ENCODE peak calls at places on chromosomes 11 and 22, in five cellular contexts. A is SK-N-SH, Y is GM23338, Q is HCT116, S is PC-3. N is an unnamed sample. For H3K9me2, the result is how much of the 10 kb centered on the place peaks cover.

GRCh38 chr22:29578462-29578861 is 2.5 kb downstream of the NIPSNAP1 start:
- DNase-seq in S (no peak), Q (no peak), Y (no peak), A (no peak), N (no peak)

GRCh38 chr11:132638421-132638820 is 893.9 kb downstream of the OPCML start:
- DNase-seq in A (no peak), Q (no peak), Y (no peak), S (no peak), N (no peak)

GRCh38 chr11:60363542-60364525 is 14.5 kb upstream of the MS4A7 start:
- DNase-seq in Y (peak), S (peak), A (peak), Q (peak), N (peak)

GRCh38 chr22:48188211-48188845 is 1425.9 kb downstream of the TBC1D22A start:
- DNase-seq in Y (no peak), A (no peak), Q (no peak), S (peak), N (no peak)

GRCh38 chr11:2263012-2263565 is 7.3 kb downstream of the ASCL2 start:
- DNase-seq in A (no peak), Y (no peak), S (no peak), Q (no peak), N (no peak)

GRCh38 chr11:58524232-58525036 is 16.5 kb upstream of the OR5B21 start:
- DNase-seq in S (peak), A (peak), Y (peak), Q (peak), N (peak)

GRCh38 chr11:118522571-118523072 is 4.7 kb upstream of the TTC36 start:
- DNase-seq in S (peak), Y (peak), Q (no peak), A (peak), N (no peak)

GRCh38 chr11:21514298-21514697 is 678.6 kb upstream of the ANO5 start:
- DNase-seq in A (peak), S (peak), Q (no peak), Y (peak), N (peak)

GRCh38 chr22:49238181-49239141 is 589.2 kb downstream of the BRD1 start:
- DNase-seq in A (no peak), S (no peak), Y (no peak), Q (no peak), N (no peak)

GRCh38 chr22:19877626-19878339 is 23.1 kb upstream of the GNB1L start:
- DNase-seq in S (no peak), Y (no peak), A (no peak), Q (no peak), N (no peak)

GRCh38 chr22:43110444-43110926 is at the start of gene BIK:
- DNase-seq in Q (no peak), Y (peak), S (peak), A (peak), N (peak)

GRCh38 chr22:49300951-49301397 is 526.7 kb downstream of the BRD1 start:
- DNase-seq in Y (no peak), A (no peak), S (no peak), Q (no peak), N (no peak)

GRCh38 chr11:28697920-28698827 is 590.0 kb downstream of the METTL15 start:
- DNase-seq in Y (peak), S (peak), A (peak), Q (peak), N (peak)

GRCh38 chr22:46147471-46148267 is 2.7 kb upstream of the PPARA start:
- DNase-seq in Y (no peak), S (no peak), A (no peak), Q (no peak), N (no peak)

GRCh38 chr11:31676280-31676982 is 134.7 kb downstream of the PAX6 start:
- DNase-seq in Q (no peak), S (no peak), A (no peak), Y (no peak), N (no peak)

DNA sequence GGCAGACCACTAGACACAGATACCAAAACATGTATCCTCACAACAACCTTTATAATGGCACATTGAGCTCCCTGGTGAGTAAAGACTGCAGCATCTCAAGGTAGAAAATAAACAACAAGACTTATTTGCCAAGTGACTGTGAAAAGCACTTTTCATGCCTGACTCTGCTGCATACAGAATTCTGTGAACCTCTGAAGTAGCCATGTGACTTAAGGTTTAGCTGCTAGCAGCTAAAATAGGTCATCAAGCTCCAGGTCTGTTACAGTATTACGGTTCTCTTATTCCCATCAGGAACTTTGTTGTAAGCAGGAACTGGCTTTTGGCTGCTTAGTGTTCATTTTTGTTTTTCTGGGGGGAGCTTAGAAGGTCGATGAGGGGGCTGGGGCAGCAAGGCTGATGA is 139.4 kb downstream of the PAX6 start:
- DNase-seq in S (no peak), Y (no peak), Q (no peak), A (no peak), N (no peak)
- H3K9me2 ChIP-seq in S (under half), Y (under half), Q (under half), A (under half), N (under half)

DNA sequence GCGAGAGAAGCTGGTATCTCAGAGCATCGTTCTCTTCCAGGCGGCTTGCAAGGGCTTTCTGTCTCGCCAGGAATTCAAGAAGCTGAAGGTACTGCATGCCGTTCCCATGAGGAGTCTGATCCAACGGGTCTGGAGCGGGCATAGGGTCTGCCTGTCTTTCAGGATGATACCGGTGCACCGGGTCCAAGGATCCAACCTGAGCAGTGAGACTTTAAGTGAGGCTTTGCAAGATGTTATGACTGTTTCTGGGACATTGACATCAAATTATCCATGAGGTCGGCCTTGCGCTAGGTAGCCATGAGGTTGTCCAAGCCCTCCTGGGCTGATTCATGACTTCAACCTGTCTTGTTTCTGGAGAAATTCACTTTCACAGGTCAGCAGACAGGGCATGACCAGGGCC is 132.3 kb downstream of the MYO18B start:
- DNase-seq in Q (no peak), S (no peak), A (no peak), Y (no peak), N (no peak)
- H3K9me2 ChIP-seq in Q (under half), S (under half), A (under half), Y (under half), N (under half)

DNA sequence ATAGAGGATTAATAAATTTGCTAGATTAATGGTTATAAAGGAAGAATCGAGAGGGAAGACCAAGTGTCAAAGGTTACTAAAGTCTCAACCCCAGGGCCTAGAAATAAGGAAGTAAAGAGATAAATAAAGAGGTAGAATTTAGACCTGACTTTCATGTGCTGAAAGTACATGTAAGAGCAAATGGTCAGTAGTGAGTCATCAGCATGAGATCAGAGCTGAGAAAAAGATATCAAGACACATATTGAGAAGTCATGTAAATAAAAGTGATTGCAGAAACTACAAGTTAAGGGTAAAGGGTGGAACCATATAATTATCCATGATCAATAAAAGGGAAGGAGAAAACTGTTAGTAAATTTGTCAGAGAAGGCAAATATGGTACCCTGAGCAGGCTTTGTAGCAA is 1.4 kb upstream of the OR8B8 start:
- DNase-seq in Q (no peak), S (no peak), Y (no peak), A (no peak), N (no peak)
- H3K9me2 ChIP-seq in Q (under half), S (under half), Y (under half), A (under half), N (under half)

DNA sequence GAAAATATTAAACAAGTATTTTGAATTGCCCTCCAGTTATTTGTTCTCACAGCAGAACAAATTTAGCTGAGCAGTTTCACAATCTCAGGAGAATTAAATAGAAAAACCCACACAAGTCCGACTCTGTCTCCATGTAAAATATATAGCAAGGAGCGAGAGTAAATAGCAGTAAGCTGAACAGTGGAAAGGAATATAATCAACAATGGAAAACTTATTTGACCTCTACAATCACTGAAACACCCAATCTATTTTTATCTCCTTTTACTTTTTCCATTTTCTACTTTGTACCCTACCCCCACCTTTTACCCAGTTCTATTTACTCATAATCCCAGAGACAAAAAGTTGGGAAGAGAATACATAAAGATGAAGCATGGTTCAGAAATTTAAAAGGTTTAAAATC is 34.4 kb downstream of the NARS2 start:
- DNase-seq in Q (no peak), S (no peak), Y (no peak), A (no peak), N (no peak)
- H3K9me2 ChIP-seq in Q (under half), S (under half), Y (under half), A (under half), N (under half)

GRCh38 chr11:98536023-98536422 is 484.7 kb upstream of the CNTN5 start:
- DNase-seq in S (no peak), A (no peak), Y (no peak), Q (no peak), N (no peak)

DNA sequence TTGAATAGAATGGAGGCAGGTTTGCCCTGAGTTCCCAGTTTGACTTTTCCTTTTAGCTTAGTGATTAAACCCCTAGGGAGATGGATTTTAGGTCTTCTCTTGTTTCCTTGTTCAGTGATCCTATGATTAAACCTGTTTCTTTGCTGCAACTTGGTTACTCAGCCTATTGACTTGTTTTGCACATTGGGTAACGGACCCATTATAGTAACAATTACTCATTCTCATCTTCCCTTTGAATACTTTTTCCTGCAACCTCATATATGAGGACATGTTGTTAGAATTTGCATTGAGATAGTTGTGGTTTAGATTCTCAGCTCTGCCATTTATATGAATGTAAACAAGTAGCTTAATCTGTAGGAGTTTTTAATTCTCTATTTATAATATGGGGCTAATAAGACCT is 489.2 kb upstream of the CNTN5 start:
- DNase-seq in Q (no peak), S (no peak), A (no peak), Y (no peak), N (no peak)
- H3K9me2 ChIP-seq in Q (under half), S (under half), A (under half), Y (under half), N (under half)

GRCh38 chr11:7262672-7263071 is 11.0 kb downstream of the SYT9 start:
- DNase-seq in S (no peak), Y (no peak), A (no peak), Q (no peak), N (no peak)
- H3K9me2 ChIP-seq in S (under half), Y (under half), A (under half), Q (under half), N (under half)

DNA sequence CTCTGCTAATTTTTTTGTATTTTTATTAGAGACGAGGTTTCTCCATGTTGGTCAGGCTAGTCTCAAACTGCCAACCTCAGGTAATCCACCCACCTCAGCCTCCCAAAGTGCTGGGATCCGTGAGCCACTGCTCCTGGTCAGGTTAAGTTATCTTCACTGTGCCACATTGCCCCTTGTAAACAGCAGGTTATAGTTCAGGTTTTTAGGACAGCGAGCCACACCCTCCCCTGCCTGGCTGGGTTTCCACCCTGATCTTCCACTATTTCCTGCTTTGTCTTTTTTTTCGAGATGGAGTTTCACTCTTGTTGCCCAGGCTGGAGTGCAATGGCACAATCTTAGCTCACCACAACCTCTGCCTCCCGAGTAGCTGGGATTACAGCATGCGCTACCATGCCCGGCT is 16.1 kb downstream of the ACO2 start:
- DNase-seq in Q (no peak), A (no peak), Y (no peak), S (no peak), N (no peak)
- H3K9me2 ChIP-seq in Q (under half), A (under half), Y (under half), S (under half), N (under half)

GRCh38 chr11:115613986-115614625 is 109.9 kb upstream of the CADM1 start:
- DNase-seq in S (peak), Y (no peak), A (no peak), Q (no peak), N (no peak)

GRCh38 chr11:115610908-115611307 is 106.7 kb upstream of the CADM1 start:
- DNase-seq in Q (no peak), Y (no peak), A (no peak), S (no peak), N (no peak)

GRCh38 chr11:115612331-115612730 is 108.1 kb upstream of the CADM1 start:
- DNase-seq in Q (no peak), A (no peak), S (no peak), Y (peak), N (no peak)

GRCh38 chr11:115611343-115611742 is 107.1 kb upstream of the CADM1 start:
- DNase-seq in A (no peak), Q (no peak), S (no peak), Y (peak), N (no peak)

DNA sequence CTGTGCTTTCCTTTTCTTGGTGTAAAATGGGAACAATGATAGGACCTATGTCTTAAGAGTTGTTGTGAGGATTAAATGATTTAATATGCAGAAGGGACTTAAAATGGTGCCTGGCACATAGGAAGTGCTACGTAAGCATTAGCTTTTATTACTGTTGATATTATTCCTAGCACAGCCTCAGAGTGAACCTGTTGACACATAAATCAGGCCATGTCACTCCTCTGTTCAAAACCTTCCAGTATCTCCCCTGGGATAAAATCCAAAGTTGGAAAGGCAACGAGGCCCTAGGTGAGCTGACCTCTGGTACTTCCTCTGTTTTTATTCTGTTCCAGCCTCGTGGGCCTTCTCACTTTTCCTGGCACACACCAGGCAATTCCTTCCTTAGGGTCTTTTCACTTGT is 108.8 kb upstream of the CADM1 start:
- DNase-seq in Y (no peak), Q (no peak), S (no peak), A (no peak), N (no peak)
- H3K9me2 ChIP-seq in Y (under half), Q (under half), S (under half), A (under half), N (under half)

GRCh38 chr22:17086750-17087149 is 1.9 kb downstream of the IL17RA start:
- DNase-seq in Y (no peak), A (no peak), S (no peak), Q (no peak), N (no peak)
- H3K9me2 ChIP-seq in Y (under half), A (under half), S (under half), Q (under half), N (under half)